ENCODE peak calls at places on chromosomes 12 and 14, in seven cellular contexts. E, I, C, H, X, M and J are unnamed samples.

GRCh38 chr12:113021500-113021899 is 35.0 kb upstream of the DTX1 start:
- DNase-seq in E (no peak), H (no peak), X (no peak), C (no peak), M (no peak), I (no peak), J (no peak)

GRCh38 chr12:69415471-69416275 is 54.5 kb upstream of the FRS2 start:
- DNase-seq in I (peak; percentile 71), M (no peak), X (peak; percentile 70), E (peak; percentile 51), C (peak; percentile 64), H (peak; percentile 86), J (no peak)

GRCh38 chr14:21244546-21244945 is 24.7 kb downstream of the HNRNPC start:
- DNase-seq in E (no peak), H (no peak), X (no peak), I (no peak), C (no peak), M (no peak), J (no peak)

GRCh38 chr12:93573552-93574223 is 1.2 kb downstream of the SOCS2 start:
- DNase-seq in H (no peak), M (no peak), C (peak; percentile 55), I (no peak), X (no peak), E (no peak), J (no peak)

GRCh38 chr14:98752660-98753059 is 519.3 kb downstream of the BCL11B start:
- DNase-seq in I (no peak), H (no peak), X (no peak), E (no peak), M (no peak), C (no peak), J (no peak)

GRCh38 chr14:101004954-101005353 is 101.4 kb upstream of the RTL1 start:
- DNase-seq in C (no peak), X (no peak), E (no peak), M (no peak), H (no peak), I (peak; percentile 61), J (no peak)

GRCh38 chr14:80364274-80364673 is 153.0 kb upstream of the DIO2 start:
- DNase-seq in X (no peak), E (no peak), H (no peak), C (no peak), M (no peak), I (no peak), J (no peak)

GRCh38 chr12:55729592-55730446 is 1.0 kb upstream of the CD63 start:
- DNase-seq in I (peak; percentile 96), X (peak; percentile 94), M (peak; percentile 26), E (peak; percentile 88), H (peak; percentile 95), C (peak; percentile 95), J (peak; percentile 79)

GRCh38 chr14:78424311-78424710 is 254.1 kb downstream of the NRXN3 start:
- DNase-seq in M (no peak), H (no peak), C (no peak), I (no peak), E (no peak), X (no peak), J (no peak)

GRCh38 chr12:111353603-111354295 is 15.1 kb downstream of the PHETA1 start:
- DNase-seq in C (no peak), I (no peak), E (no peak), M (no peak), X (no peak), H (no peak), J (no peak)

GRCh38 chr14:104717137-104717536 is 6.9 kb upstream of the ADSS1 start:
- DNase-seq in M (no peak), X (no peak), C (no peak), H (no peak), E (no peak), I (no peak), J (no peak)

GRCh38 chr14:104719343-104719742 is 4.7 kb upstream of the ADSS1 start:
- DNase-seq in E (no peak), X (no peak), C (no peak), H (no peak), M (no peak), I (no peak), J (no peak)

GRCh38 chr14:104717646-104718045 is 6.4 kb upstream of the ADSS1 start:
- DNase-seq in X (no peak), H (no peak), M (no peak), C (no peak), E (no peak), I (no peak), J (no peak)

GRCh38 chr14:104718871-104719270 is 5.2 kb upstream of the ADSS1 start:
- DNase-seq in E (no peak), X (no peak), M (no peak), C (no peak), I (no peak), H (no peak), J (no peak)

DNA sequence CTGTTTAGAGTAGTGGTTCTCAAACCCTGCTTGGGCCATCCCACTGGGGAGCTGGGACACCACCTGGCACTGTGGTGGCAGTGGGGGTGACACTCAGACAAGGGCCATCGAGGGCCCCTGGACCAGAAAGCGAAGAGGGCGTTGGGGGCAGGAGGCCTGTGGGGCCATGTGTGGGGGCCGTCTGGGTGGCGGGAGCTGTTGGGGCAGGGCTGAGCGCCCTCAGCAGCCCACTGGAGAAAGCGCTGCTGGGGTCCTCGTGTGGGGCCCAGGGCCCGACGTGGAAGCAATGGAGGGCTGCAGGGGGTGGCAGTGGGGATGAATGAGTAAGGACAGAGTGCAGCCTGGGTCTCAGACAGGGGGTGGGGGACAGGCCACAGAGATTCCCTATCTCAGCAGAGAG is 5.9 kb upstream of the ADSS1 start:
- DNase-seq in X (no peak), M (no peak), I (no peak), H (no peak), E (no peak), C (no peak), J (no peak)
- H3K27ac ChIP-seq in X (peak overlapping the region; percentile 23), M (no peak overlapping the region), I (no peak overlapping the region), H (no peak overlapping the region), E (peak overlapping the region; percentile 65), C (no peak overlapping the region), J (peak overlapping the region; percentile 61)

GRCh38 chr12:57477710-57478681 is 1.7 kb downstream of the ARHGAP9 start:
- DNase-seq in E (no peak), C (no peak), H (no peak), X (no peak), M (peak; percentile 24), I (peak; percentile 73), J (no peak)

GRCh38 chr12:57475271-57476161 is 4.2 kb downstream of the ARHGAP9 start:
- DNase-seq in E (no peak), M (no peak), H (no peak), C (no peak), I (no peak), X (no peak), J (no peak)

GRCh38 chr12:57474862-57475261 is 4.8 kb downstream of the ARHGAP9 start:
- DNase-seq in I (no peak), X (no peak), M (no peak), E (no peak), H (no peak), C (no peak), J (no peak)

GRCh38 chr12:57476993-57477709 is 2.5 kb downstream of the ARHGAP9 start:
- DNase-seq in M (no peak), X (no peak), I (peak; percentile 68), C (no peak), H (no peak), E (no peak), J (no peak)

GRCh38 chr12:57476162-57476992 is 3.3 kb downstream of the ARHGAP9 start:
- DNase-seq in M (peak; percentile 51), C (no peak), X (no peak), H (no peak), I (peak; percentile 81), E (no peak), J (peak; percentile 19)
- H3K27ac ChIP-seq in M (peak overlapping the region; percentile 95), C (peak overlapping the region; percentile 73), X (no peak overlapping the region), H (no peak overlapping the region), I (no peak overlapping the region), E (no peak overlapping the region), J (peak overlapping the region; percentile 45)

DNA sequence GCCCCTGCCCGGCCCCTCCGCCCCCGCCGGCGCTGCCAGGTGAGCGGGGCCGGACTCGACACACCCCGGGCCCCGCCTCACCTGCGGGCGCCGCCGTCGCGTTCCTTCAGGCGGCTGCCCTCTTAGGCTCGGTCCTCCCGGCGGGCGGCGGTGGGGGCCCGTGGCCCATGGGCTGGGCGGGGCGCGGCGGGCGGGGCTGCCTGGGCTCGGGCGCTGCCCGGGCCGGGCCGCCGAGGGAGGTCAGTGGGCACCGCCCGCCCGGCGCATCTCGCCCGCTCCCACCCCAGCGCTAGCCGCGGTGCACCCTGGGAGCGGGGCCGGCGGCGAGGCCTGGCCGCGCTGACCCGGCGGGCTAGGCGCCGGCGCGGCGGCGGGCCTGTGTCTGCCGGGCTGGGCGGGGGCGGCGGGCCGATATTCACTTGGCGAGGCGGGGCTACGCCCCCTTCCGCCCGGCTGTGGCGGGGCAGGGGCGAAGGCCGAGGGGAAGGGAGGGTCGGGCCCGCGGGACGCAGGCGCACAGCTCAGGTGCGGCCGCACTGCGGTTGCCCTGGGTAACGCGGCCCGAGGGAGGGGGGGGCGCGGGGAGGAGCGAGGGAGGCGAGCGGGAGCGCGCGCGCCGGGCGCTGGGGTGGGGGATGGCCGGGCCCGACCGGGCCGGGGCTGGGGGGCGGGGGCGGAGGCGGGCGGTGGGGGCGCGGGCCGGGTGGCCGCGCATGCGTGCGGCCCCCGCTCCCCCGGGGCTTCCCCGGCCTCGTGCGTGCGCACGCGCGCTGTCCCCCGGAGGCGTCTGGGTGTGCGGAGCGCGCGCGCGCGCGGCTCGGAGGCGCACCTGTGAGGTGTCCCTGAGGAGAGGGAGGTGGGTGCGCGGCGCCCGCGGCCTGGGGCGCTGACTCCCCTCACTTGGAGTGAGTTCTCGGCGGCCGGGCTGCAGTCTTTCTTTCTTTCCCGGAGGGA is at the start of the genes CCDC92 and ZNF664:
- DNase-seq in E (peak; percentile 76), M (peak; percentile 96), X (peak; percentile 96), H (peak; percentile 81), I (peak; percentile 97), C (peak; percentile 94), J (peak; percentile 93)
- H3K27ac ChIP-seq in E (peak within 1 kb of the TSS; percentile 96), M (peak within 1 kb of the TSS; percentile 34), X (peak within 1 kb of the TSS; percentile 86), H (peak within 1 kb of the TSS; percentile 4), I (peak within 1 kb of the TSS; percentile 97), C (peak within 1 kb of the TSS; percentile 92), J (peak within 1 kb of the TSS; percentile 78)

GRCh38 chr14:32608880-32609279 is 279.8 kb downstream of the AKAP6 start:
- DNase-seq in X (no peak), C (no peak), E (no peak), M (no peak), H (peak; percentile 50), I (no peak), J (no peak)

GRCh38 chr14:32607399-32607798 is 278.3 kb downstream of the AKAP6 start:
- DNase-seq in E (no peak), M (no peak), I (no peak), X (no peak), C (no peak), H (no peak), J (no peak)

GRCh38 chr14:32603992-32604391 is 274.9 kb downstream of the AKAP6 start:
- DNase-seq in C (no peak), H (no peak), E (no peak), X (no peak), I (no peak), M (no peak), J (no peak)

GRCh38 chr14:32609388-32609787 is 280.3 kb downstream of the AKAP6 start:
- DNase-seq in I (no peak), C (no peak), M (no peak), E (no peak), H (no peak), X (no peak), J (no peak)

DNA sequence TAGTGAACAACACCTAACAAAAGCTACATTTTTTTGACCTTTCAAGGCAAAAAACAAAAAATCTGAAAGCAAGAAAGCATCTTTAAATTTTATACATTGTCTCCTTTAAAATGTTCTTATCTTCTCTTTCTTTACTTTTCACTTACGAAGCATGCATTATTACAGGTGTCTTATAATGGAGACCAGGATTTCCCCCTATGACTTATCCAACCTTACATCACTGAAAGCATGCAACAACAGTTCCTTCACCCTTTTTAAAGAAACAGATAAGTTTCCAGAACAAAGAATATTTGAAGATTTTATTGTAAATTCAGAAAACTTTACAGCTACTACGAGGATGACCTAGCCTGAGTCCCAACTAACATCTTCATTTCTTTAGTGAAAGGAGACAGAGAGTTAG is 277.2 kb downstream of the AKAP6 start:
- DNase-seq in I (no peak), E (no peak), X (no peak), M (no peak), H (peak; percentile 25), C (no peak), J (no peak)
- H3K27ac ChIP-seq in I (no peak overlapping the region), E (no peak overlapping the region), X (no peak overlapping the region), M (no peak overlapping the region), H (no peak overlapping the region), C (no peak overlapping the region), J (no peak overlapping the region)